ENCODE peak calls at places on chromosomes 2 and 18, in nine cellular contexts. H is heart right ventricle, E is brain microvascular endothelial cell, Z is Calu3, U is left lung, D is AG09309, T is H1, L is esophagus muscularis mucosa, Q is GM20000. N is an unnamed sample.

GRCh38 chr2:235638541-235639192 is 144.8 kb downstream of the AGAP1 start:
- DNase-seq in H (no peak), E (no peak), Z (peak; percentile 7), U (no peak), D (no peak), T (no peak), L (no peak), Q (no peak), N (peak; percentile 37)

GRCh38 chr2:62931536-62931935 is 119.1 kb upstream of the OTX1 start:
- DNase-seq in H (no peak), E (no peak), Z (no peak), U (no peak), D (no peak), T (no peak), L (no peak), Q (no peak), N (no peak)

GRCh38 chr2:112674229-112674628 is 28.5 kb downstream of the SLC20A1 start:
- DNase-seq in H (peak; percentile 70), E (no peak), Z (no peak), U (peak; percentile 84), D (no peak), T (no peak), L (no peak), Q (no peak), N (peak; percentile 98)

GRCh38 chr2:99998981-99999380 is 143.4 kb downstream of the AFF3 start:
- DNase-seq in H (no peak), E (no peak), Z (no peak), U (no peak), D (no peak), T (no peak), L (no peak), Q (no peak), N (no peak)

GRCh38 chr2:181790716-181791649 is 100.5 kb upstream of the ITPRID2 start:
- DNase-seq in H (no peak), E (peak; percentile 94), Z (peak; percentile 50), U (no peak), D (peak; percentile 79), T (no peak), L (no peak), Q (peak; percentile 10), N (peak; percentile 55)

GRCh38 chr2:165839610-165840009 is 45.6 kb upstream of the GALNT3 start:
- DNase-seq in H (no peak), E (peak; percentile 74), Z (no peak), U (no peak), D (no peak), T (no peak), L (no peak), Q (no peak), N (no peak)

GRCh38 chr2:45199973-45200372 is 190.7 kb upstream of the SIX2 start:
- DNase-seq in H (no peak), E (peak; percentile 32), Z (no peak), U (no peak), D (no peak), T (peak; percentile 20), L (peak; percentile 74), Q (no peak), N (no peak)

GRCh38 chr2:1754461-1755170 is 10.3 kb upstream of the PXDN start:
- DNase-seq in H (no peak), E (no peak), Z (no peak), U (no peak), D (no peak), T (no peak), L (no peak), Q (no peak), N (no peak)

GRCh38 chr2:119553687-119554344 is 9.6 kb downstream of the CFAP221 start:
- DNase-seq in H (no peak), E (no peak), Z (peak; percentile 65), U (no peak), D (no peak), T (no peak), L (peak; percentile 21), Q (no peak), N (no peak)

GRCh38 chr18:79664525-79665125 is 15.0 kb upstream of the CTDP1 start:
- DNase-seq in H (no peak), E (peak; percentile 39), Z (no peak), U (no peak), D (peak; percentile 38), T (no peak), L (no peak), Q (no peak), N (no peak)

GRCh38 chr2:18860179-18860578 is 270.8 kb upstream of the NT5C1B start:
- DNase-seq in H (no peak), E (no peak), Z (no peak), U (no peak), D (no peak), T (no peak), L (no peak), Q (no peak), N (no peak)

GRCh38 chr2:18849841-18850578 is 260.6 kb upstream of the NT5C1B start:
- DNase-seq in H (no peak), E (no peak), Z (no peak), U (no peak), D (no peak), T (no peak), L (no peak), Q (peak; percentile 4), N (no peak)

GRCh38 chr2:18856766-18857165 is 267.4 kb upstream of the NT5C1B start:
- DNase-seq in H (no peak), E (no peak), Z (no peak), U (no peak), D (peak; percentile 20), T (no peak), L (no peak), Q (no peak), N (no peak)

DNA sequence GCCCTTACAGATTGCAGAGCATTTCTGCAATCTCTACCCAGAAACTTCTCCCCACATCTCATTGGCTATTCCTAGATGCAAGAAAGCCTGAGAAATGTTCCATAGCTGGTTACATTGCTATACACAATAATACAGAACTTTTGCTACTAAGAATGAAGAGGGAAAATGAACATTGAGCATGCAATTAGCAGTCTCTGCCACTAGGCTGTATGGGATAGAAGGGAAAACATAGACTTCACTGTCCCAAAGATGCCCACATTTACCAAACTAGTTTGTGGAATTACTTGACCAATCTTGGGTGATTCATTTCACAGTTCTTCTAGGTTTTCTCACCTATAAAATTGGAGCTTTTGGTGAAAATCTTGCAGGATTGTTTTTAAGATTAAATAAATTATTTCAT is 265.7 kb upstream of the NT5C1B start:
- DNase-seq in H (no peak), E (peak; percentile 16), Z (no peak), U (no peak), D (no peak), T (no peak), L (no peak), Q (no peak), N (no peak)
- TF ChIP-seq CTCF in H (peak; percentile 35), E (peak; percentile 58), Z (no peak), U (no peak), D (peak; percentile 43), T (peak; percentile 64), L (peak; percentile 38), Q (no peak), N (peak; percentile 39)

DNA sequence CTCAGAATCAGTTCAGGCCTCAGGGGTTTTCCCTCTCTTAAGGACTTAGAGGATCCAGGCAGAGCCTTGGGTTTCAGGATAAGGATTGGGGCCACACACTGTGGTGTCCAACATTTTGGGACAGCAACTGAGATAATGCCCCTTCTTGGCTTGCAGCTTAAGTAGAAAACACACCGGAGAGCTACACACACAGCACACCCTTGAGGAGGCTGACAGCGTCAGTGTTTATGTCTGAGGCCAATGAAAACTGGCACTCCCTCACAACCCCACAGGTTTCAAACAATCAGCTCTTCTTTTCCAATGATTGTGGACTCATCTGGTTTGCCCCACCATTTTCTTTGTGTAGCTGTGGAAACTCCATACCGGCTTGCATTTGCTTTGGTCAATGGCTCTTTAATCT is 257.7 kb downstream of the CDCA7 start:
- DNase-seq in H (no peak), E (no peak), Z (no peak), U (no peak), D (no peak), T (no peak), L (no peak), Q (no peak), N (peak; percentile 16)
- TF ChIP-seq CTCF in H (no peak), E (peak; percentile 18), Z (no peak), U (no peak), D (no peak), T (peak; percentile 46), L (no peak), Q (no peak), N (peak; percentile 26)

DNA sequence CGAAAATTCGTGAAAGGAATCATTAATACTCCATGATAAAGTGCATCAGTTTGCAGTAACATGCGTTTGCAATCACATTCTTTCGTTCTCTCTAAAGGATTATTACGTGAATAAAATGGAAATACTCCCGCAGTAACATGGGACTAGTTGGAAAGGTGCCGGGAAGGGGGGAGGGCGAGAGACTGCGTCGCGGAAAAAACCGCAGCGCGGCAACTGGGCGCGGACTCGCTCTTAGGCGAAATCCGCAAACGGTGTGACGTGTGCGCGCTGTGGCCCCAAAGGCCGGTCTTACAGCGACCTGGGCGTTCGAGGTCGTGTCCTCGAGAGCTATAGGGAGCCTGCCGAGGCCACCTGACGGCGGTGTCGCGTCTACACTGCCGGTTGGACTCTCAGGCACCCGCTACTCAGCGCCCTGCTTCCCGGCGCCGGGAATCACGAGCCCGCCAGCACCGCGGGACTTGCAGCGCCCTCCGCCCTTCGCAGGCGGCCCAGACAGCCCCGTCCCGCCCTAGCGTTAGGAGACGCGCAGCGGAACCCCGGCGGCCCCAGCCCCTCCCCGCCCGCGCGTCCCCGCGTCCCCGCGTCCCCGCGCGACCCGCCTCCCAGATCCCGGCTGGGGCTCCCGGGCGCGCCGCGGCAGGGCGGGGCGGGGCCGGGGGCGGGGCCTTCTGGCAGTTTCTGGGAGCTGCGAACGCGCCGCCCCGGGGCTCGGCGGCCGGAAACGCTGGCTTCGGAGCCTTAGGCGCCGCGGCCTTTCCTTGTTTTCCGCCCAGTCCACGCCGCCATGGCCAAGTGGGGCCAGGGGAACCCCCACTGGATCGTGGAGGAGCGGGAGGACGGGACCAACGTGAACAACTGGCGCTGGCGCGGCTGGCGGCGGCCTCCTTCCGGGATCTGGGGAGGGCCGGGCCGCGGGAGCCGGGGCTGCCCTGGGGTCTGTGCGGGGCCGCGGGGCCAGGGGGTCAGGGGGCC is 15.1 kb downstream of the C2orf74 start:
- DNase-seq in H (peak; percentile 97), E (peak; percentile 84), Z (peak; percentile 96), U (peak; percentile 94), D (peak; percentile 64), T (peak; percentile 93), L (peak; percentile 96), Q (peak; percentile 100), N (peak; percentile 95)
- TF ChIP-seq CTCF in H (no peak), E (no peak), Z (no peak), U (no peak), D (no peak), T (no peak), L (no peak), Q (no peak), N (no peak)

GRCh38 chr2:187966924-187967323 is 324.8 kb upstream of the GULP1 start:
- DNase-seq in H (no peak), E (no peak), Z (no peak), U (no peak), D (no peak), T (no peak), L (no peak), Q (no peak), N (no peak)

GRCh38 chr2:187976667-187977333 is 314.9 kb upstream of the GULP1 start:
- DNase-seq in H (no peak), E (no peak), Z (no peak), U (no peak), D (no peak), T (no peak), L (no peak), Q (no peak), N (no peak)

GRCh38 chr2:187976259-187976658 is 315.4 kb upstream of the GULP1 start:
- DNase-seq in H (no peak), E (no peak), Z (no peak), U (no peak), D (no peak), T (no peak), L (no peak), Q (no peak), N (no peak)

GRCh38 chr2:187971893-187972292 is 319.8 kb upstream of the GULP1 start:
- DNase-seq in H (no peak), E (no peak), Z (no peak), U (no peak), D (no peak), T (no peak), L (no peak), Q (no peak), N (no peak)
- TF ChIP-seq CTCF in H (no peak), E (no peak), Z (no peak), U (no peak), D (no peak), T (peak; percentile 36), L (no peak), Q (no peak), N (peak; percentile 4)